ENCODE peak calls at places on chromosome 19, in six cellular contexts. L is neural crest cell; Y is mammary epithelial cell; A is stimulated activated CD4-positive, alpha-beta T cell treated with anti-CD3 and anti-CD28 coated beads, Interleukin-1b, Interleukin-23, amount 100 ng/mL, for 1 hour; M is Daoy; N is NCI-H1694 treated with DMSO at 0.1 percent for 48 hours. D is an unnamed sample.

GRCh38 chr19:36488816-36489138 is 584 bp downstream of the ZNF566 start:
- DNase-seq in N (peak; percentile 30), A (no peak), Y (no peak), L (no peak), M (no peak), D (no peak)

GRCh38 chr19:8336072-8336569 is 6.9 kb downstream of the KANK3 start:
- DNase-seq in N (no peak), Y (no peak), M (no peak), A (no peak), L (no peak), D (no peak)

GRCh38 chr19:23804676-23805075 is 46.0 kb upstream of the ZNF681 start:
- DNase-seq in L (no peak), N (no peak), M (no peak), A (no peak), Y (no peak), D (no peak)

GRCh38 chr19:45774765-45775164 is 5.7 kb upstream of the SIX5 start:
- DNase-seq in A (no peak), L (no peak), Y (no peak), N (no peak), M (no peak), D (no peak)

GRCh38 chr19:9671654-9672053 is 3.2 kb downstream of the ZNF562 start:
- DNase-seq in A (no peak), L (no peak), Y (no peak), M (no peak), N (no peak), D (no peak)

GRCh38 chr19:15934332-15935078 is at the start of gene CYP4F11:
- DNase-seq in N (no peak), M (peak; percentile 61), Y (peak; percentile 84), A (no peak), L (no peak), D (no peak)

GRCh38 chr19:11196406-11197287 is 698 bp downstream of the KANK2 start:
- DNase-seq in L (no peak), Y (no peak), N (no peak), A (no peak), M (peak; percentile 54), D (peak; percentile 49)

GRCh38 chr19:40687525-40688016 is 2.9 kb downstream of the NUMBL start:
- DNase-seq in A (no peak), N (no peak), L (no peak), M (no peak), Y (no peak), D (no peak)

GRCh38 chr19:6376512-6377193 is 920 bp upstream of the PSPN start:
- DNase-seq in N (no peak), M (no peak), Y (no peak), L (no peak), A (no peak), D (no peak)

GRCh38 chr19:2111886-2112285 is 15.2 kb downstream of the IZUMO4 start:
- DNase-seq in A (no peak), N (no peak), L (no peak), Y (no peak), M (no peak), D (no peak)

D was measured in endothelial cell.